ENCODE peak calls at places on chromosomes 13 and 19, in six cellular contexts. P is neural progenitor cell, X is GM12864, W is AG09309, J is PC-9, U is GM06990. D is an unnamed sample.

GRCh38 chr13:46173656-46174055 is 8.3 kb downstream of the LCP1 start:
- DNase-seq in P (no peak), X (no peak), W (no peak), J (no peak), U (no peak), D (no peak)

GRCh38 chr13:33722216-33722900 is 95.6 kb upstream of the RFC3 start:
- DNase-seq in P (no peak), X (no peak), W (no peak), J (no peak), U (peak), D (no peak)

GRCh38 chr19:19826875-19827274 is 5.3 kb upstream of the ZNF506 start:
- DNase-seq in P (no peak), X (no peak), W (no peak), J (no peak), U (no peak), D (no peak)

GRCh38 chr13:100534147-100534818 is 54.3 kb downstream of the GGACT start:
- DNase-seq in P (no peak), X (no peak), W (no peak), J (no peak), U (no peak), D (no peak)

GRCh38 chr19:3653081-3653795 is 26.6 kb upstream of the CACTIN start:
- DNase-seq in P (no peak), X (no peak), W (no peak), J (no peak), U (no peak), D (no peak)

GRCh38 chr19:6429419-6430221 is 3.9 kb downstream of the SLC25A41 start:
- DNase-seq in P (no peak), X (no peak), W (no peak), J (no peak), U (no peak), D (no peak)

GRCh38 chr19:45293682-45294081 is 29.0 kb downstream of the CKM start:
- DNase-seq in P (no peak), X (no peak), W (no peak), J (no peak), U (no peak), D (no peak)

GRCh38 chr13:76972430-76972829 is 19.5 kb upstream of the CLN5 start:
- DNase-seq in P (no peak), X (no peak), W (no peak), J (no peak), U (no peak), D (no peak)

GRCh38 chr19:56341948-56342347 is 27.3 kb upstream of the ZSCAN5A start:
- DNase-seq in P (peak), X (no peak), W (no peak), J (no peak), U (no peak), D (no peak)

DNA sequence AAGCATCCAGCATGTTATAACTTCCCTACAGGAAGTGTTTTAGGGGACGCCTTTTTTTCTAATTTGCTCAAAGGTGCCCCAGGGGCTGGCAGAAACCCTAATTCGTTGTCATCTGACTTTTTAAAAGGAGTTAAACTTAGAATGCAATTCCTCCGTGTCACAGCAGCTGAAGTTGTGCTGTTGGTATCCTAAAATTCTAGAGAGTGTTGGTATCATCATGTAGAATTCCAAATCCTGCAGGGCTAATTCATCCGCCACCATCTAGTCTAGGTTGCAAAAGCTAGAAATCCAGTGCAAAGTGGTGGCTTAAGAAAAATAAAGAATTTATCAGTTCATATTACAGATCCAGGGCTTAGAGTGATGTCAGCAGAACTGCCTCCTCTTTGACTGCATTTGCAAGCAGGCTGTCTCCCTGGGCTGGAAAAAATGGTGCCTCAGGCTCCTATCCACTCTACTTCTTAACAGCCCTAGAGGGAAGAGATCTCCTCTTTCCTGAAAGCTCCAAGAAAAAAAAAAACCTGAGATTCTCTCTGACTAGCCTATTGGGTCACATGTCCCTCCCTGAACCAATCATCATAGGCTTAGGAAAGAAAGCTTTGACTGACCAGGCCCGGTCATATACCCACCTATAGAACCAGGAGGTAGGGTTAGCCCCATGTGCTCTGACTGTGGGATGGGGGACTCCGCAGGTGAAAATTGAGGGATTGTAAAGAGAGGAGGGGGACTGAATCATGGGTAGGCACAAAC is 73.0 kb downstream of the MAP4K1 start:
- DNase-seq in P (peak), X (no peak), W (no peak), J (no peak), U (no peak), D (no peak)
- TF ChIP-seq CTCF in P (peak), X (peak), W (no peak), J (peak), U (no peak), D (no peak)

GRCh38 chr13:30892966-30893365 is 13.1 kb upstream of the MEDAG start:
- DNase-seq in P (peak), X (no peak), W (no peak), J (no peak), U (no peak), D (no peak)
- TF ChIP-seq CTCF in P (peak), X (peak), W (peak), J (peak), U (peak), D (no peak)

GRCh38 chr13:102289606-102290005 is 112.2 kb downstream of the FGF14 start:
- DNase-seq in P (no peak), X (no peak), W (no peak), J (no peak), U (no peak), D (no peak)
- TF ChIP-seq CTCF in P (no peak), X (no peak), W (no peak), J (no peak), U (no peak), D (no peak)

GRCh38 chr19:34837262-34837661 is 64.2 kb upstream of the ZNF599 start:
- DNase-seq in P (no peak), X (no peak), W (no peak), J (no peak), U (no peak), D (no peak)

GRCh38 chr19:34841780-34842179 is 68.8 kb upstream of the ZNF599 start:
- DNase-seq in P (peak), X (no peak), W (no peak), J (no peak), U (no peak), D (no peak)

GRCh38 chr19:34835952-34836351 is 62.9 kb upstream of the ZNF599 start:
- DNase-seq in P (no peak), X (no peak), W (no peak), J (no peak), U (no peak), D (no peak)

GRCh38 chr19:34838753-34839431 is 65.9 kb upstream of the ZNF599 start:
- DNase-seq in P (peak), X (no peak), W (no peak), J (no peak), U (no peak), D (no peak)

DNA sequence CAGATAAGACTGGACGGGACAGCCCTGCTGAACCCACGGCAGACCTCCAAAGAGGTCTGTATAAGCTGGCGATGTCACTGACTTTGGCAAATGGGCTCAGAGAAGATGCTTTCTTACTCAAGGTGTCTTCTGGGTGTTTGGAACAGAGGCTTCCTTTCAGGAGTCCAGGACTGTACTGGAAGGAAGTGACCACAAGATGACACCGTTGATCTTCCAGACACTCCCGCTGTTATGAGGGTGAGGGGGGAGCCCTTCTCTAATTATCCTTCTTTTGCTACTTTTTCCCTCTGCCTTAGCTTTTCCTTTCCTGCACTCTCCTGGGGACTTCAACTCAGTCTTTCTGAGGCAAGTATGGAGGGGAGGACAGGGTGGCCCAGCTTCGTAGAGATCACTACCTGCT is 65.2 kb upstream of the ZNF599 start:
- DNase-seq in P (peak), X (no peak), W (no peak), J (no peak), U (no peak), D (no peak)
- TF ChIP-seq CTCF in P (no peak), X (no peak), W (no peak), J (peak), U (no peak), D (no peak)

DNA sequence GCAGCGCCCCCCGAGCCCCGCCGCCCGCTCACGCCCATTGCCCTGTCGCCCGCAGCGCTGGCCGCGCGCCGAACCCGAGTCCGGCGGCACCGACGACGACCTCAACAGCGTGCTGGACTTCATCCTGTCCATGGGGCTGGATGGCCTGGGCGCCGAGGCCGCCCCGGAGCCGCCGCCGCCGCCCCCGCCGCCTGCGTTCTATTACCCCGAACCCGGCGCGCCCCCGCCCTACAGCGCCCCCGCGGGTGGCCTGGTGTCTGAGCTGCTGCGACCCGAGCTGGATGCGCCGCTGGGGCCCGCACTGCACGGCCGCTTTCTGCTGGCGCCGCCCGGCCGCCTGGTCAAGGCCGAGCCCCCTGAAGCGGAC is 518 bp downstream of the KLF2 start:
- DNase-seq in P (peak), X (no peak), W (no peak), J (peak), U (peak), D (no peak)
- TF ChIP-seq CTCF in P (peak), X (peak), W (no peak), J (no peak), U (no peak), D (peak)

GRCh38 chr19:23440207-23440606 is 44.9 kb upstream of the ZNF91 start:
- DNase-seq in P (no peak), X (no peak), W (no peak), J (no peak), U (no peak), D (no peak)

GRCh38 chr19:23437901-23438300 is 42.6 kb upstream of the ZNF91 start:
- DNase-seq in P (no peak), X (no peak), W (no peak), J (no peak), U (no peak), D (no peak)

GRCh38 chr19:23436944-23437343 is 41.7 kb upstream of the ZNF91 start:
- DNase-seq in P (no peak), X (no peak), W (no peak), J (no peak), U (no peak), D (no peak)

GRCh38 chr19:23439623-23440022 is 44.4 kb upstream of the ZNF91 start:
- DNase-seq in P (no peak), X (no peak), W (no peak), J (no peak), U (no peak), D (no peak)

DNA sequence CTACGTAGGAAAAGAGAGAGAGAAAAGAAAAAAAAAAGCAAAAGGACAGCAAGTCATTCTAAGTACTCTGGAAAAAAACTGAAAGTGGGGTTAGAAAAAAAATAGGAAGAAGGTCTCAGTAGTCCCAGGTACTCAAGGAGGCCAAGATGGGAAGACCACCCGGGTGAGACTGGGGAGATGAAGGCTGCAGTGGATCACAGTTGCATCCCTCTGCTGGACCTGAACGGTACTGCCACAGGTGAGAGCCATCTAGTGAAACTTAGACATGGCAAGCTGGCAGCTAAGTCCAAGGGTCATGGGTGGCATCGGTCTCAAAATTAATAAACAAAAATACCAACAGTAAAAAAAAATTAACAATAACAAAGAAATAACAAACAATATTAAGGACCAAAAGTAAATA is 41.0 kb upstream of the ZNF91 start:
- DNase-seq in P (no peak), X (no peak), W (no peak), J (peak), U (no peak), D (no peak)
- TF ChIP-seq CTCF in P (peak), X (peak), W (peak), J (peak), U (peak), D (no peak)

DNA sequence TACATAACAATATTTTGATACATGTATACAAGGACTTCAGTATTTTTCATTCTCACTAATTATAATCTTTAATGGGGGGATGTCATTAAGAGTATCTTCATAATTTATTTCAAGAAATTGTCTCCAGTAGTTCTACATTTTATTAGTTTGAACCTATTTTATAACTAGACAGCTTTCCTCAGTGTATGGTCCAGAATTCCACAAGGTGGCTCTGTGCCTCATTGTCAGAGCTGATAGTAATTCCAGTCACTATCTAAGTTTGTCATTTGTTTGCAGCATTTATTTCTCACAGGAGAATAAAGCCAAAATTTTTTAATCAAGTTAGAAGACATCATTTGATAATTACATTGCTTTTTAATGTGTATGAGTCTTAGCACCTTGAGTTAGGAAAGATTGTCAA is 1633.0 kb upstream of the PCDH20 start:
- DNase-seq in P (no peak), X (no peak), W (no peak), J (no peak), U (no peak), D (no peak)
- TF ChIP-seq CTCF in P (peak), X (no peak), W (no peak), J (no peak), U (no peak), D (no peak)

DNA sequence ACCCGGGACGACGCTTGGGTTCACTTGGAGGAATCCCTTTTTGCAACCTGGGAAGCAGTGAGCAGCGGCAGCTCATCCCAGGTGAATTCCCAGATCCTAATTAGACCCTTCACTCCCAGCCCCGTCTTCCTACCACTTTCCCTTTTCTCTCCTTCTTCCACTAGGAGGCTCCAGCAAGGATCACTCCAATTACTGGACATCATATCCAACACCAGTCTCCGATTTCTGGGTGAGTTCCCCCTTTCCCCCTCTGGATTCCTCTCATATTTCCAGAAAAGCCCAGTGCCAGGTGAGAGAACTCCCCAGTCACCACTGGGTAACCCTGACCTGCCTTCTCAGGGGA is 17.1 kb upstream of the ZSCAN4 start:
- DNase-seq in P (peak), X (no peak), W (no peak), J (no peak), U (no peak), D (no peak)
- TF ChIP-seq CTCF in P (peak), X (no peak), W (peak), J (no peak), U (no peak), D (no peak)

GRCh38 chr13:81051873-81052272 is 710.9 kb upstream of the SPRY2 start:
- DNase-seq in P (peak), X (no peak), W (no peak), J (no peak), U (no peak), D (no peak)
- TF ChIP-seq CTCF in P (peak), X (no peak), W (no peak), J (no peak), U (no peak), D (no peak)

DNA sequence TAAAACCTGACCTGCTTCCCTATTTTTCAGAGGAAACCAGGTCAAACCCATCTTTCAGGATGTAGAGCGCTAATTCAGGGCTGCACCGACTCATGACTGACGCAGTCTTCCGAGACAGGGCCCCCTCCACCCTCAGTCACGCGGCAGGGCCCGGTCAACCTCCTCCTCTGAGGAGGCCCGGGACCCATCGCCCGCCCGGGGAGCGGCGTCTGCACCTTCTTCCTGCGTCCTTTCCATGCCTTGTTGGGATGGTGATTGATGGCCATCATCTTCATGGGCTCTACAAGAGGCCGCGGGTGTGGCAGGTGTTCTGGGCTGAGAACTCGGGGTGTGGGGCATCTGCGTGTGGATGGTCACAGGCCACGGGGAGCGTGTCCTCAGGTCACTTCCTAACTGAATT is 26.0 kb downstream of the GRTP1 start:
- DNase-seq in P (no peak), X (no peak), W (no peak), J (no peak), U (no peak), D (no peak)
- TF ChIP-seq CTCF in P (no peak), X (no peak), W (no peak), J (no peak), U (no peak), D (no peak)